ENCODE peak calls at places on chromosome 22, in four cellular contexts. E is H1, J is H9, C is mesendoderm. Y is an unnamed sample.

GRCh38 chr22:33013051-33013450 is 45.1 kb downstream of the SYN3 start:
- DNase-seq in E (no peak), J (no peak), C (no peak), Y (no peak)

GRCh38 chr22:20084547-20085413 is 4.7 kb downstream of the DGCR8 start:
- DNase-seq in E (no peak), J (peak), C (peak), Y (no peak)

GRCh38 chr22:23450434-23450795 is 129.7 kb downstream of the IGLL1 start:
- DNase-seq in E (no peak), J (no peak), C (no peak), Y (no peak)

GRCh38 chr22:36221799-36222751 is 17.3 kb downstream of the APOL2 start:
- DNase-seq in E (peak), J (peak), C (peak), Y (no peak)

GRCh38 chr22:19803736-19804267 is 43.2 kb downstream of the TBX1 start:
- DNase-seq in E (no peak), J (no peak), C (no peak), Y (no peak)

GRCh38 chr22:37237371-37238268 is 6.4 kb downstream of the RAC2 start:
- DNase-seq in E (no peak), J (no peak), C (peak), Y (peak)

GRCh38 chr22:49214976-49215375 is 612.7 kb downstream of the BRD1 start:
- DNase-seq in E (no peak), J (peak), C (no peak), Y (no peak)

GRCh38 chr22:31925056-31925455 is 19.3 kb upstream of the YWHAH start:
- DNase-seq in E (no peak), J (no peak), C (no peak), Y (no peak)

GRCh38 chr22:20464096-20464614 is 26.5 kb upstream of the SCARF2 start:
- DNase-seq in E (no peak), J (no peak), C (no peak), Y (no peak)

GRCh38 chr22:49791682-49792081 is 36.0 kb downstream of the BRD1 start:
- DNase-seq in E (no peak), J (no peak), C (no peak), Y (no peak)

GRCh38 chr22:50602338-50602700 is 1.7 kb downstream of the MAPK8IP2 start:
- DNase-seq in E (no peak), J (no peak), C (no peak), Y (no peak)

GRCh38 chr22:21918466-21919185 is 34.0 kb downstream of the PPM1F start:
- DNase-seq in E (no peak), J (no peak), C (no peak), Y (no peak)

GRCh38 chr22:23862103-23862502 is 4.4 kb downstream of the SLC2A11 start:
- DNase-seq in E (no peak), J (peak), C (peak), Y (peak)

GRCh38 chr22:37100589-37101127 is 8.9 kb downstream of the TMPRSS6 start:
- DNase-seq in E (no peak), J (no peak), C (no peak), Y (no peak)

GRCh38 chr22:27726726-27727449 is 74.7 kb downstream of the MN1 start:
- DNase-seq in E (no peak), J (no peak), C (peak), Y (peak)

GRCh38 chr22:37199839-37200161 is 11.8 kb upstream of the C1QTNF6 start:
- DNase-seq in E (no peak), J (no peak), C (no peak), Y (no peak)

GRCh38 chr22:28430656-28431055 is 249.0 kb downstream of the TTC28 start:
- DNase-seq in E (no peak), J (no peak), C (no peak), Y (no peak)

GRCh38 chr22:17269224-17269606 is 50.0 kb upstream of the ADA2 start:
- DNase-seq in E (no peak), J (no peak), C (no peak), Y (no peak)

GRCh38 chr22:45830531-45831245 is 146.3 kb downstream of the WNT7B start:
- DNase-seq in E (no peak), J (no peak), C (no peak), Y (peak)

GRCh38 chr22:28398355-28398754 is 281.3 kb downstream of the TTC28 start:
- DNase-seq in E (no peak), J (no peak), C (no peak), Y (no peak)

GRCh38 chr22:24510694-24511625 is 15.8 kb downstream of the UPB1 start:
- DNase-seq in E (no peak), J (no peak), C (peak), Y (peak)

GRCh38 chr22:36528336-36528735 is 630 bp downstream of the EIF3D start:
- DNase-seq in E (no peak), J (no peak), C (no peak), Y (no peak)

GRCh38 chr22:36332623-36333331 is 55.0 kb downstream of the MYH9 start:
- DNase-seq in E (no peak), J (no peak), C (peak), Y (peak)

GRCh38 chr22:31083377-31083768 is 2.3 kb downstream of the SMTN start:
- DNase-seq in E (no peak), J (no peak), C (no peak), Y (no peak)

GRCh38 chr22:38570841-38571364 is 920 bp upstream of the DMC1 start:
- DNase-seq in E (no peak), J (peak), C (no peak), Y (peak)

GRCh38 chr22:27719033-27719341 is 82.6 kb downstream of the MN1 start:
- DNase-seq in E (no peak), J (no peak), C (no peak), Y (no peak)

GRCh38 chr22:27800250-27801131 is 1.1 kb downstream of the MN1 start:
- DNase-seq in E (no peak), J (no peak), C (no peak), Y (no peak)

GRCh38 chr22:31230871-31231621 is 18.9 kb downstream of the LIMK2 start:
- DNase-seq in E (no peak), J (no peak), C (peak), Y (peak)

GRCh38 chr22:31206896-31207687 is 5.0 kb upstream of the LIMK2 start:
- DNase-seq in E (no peak), J (no peak), C (no peak), Y (no peak)

GRCh38 chr22:49688516-49689254 is 139.0 kb downstream of the BRD1 start:
- DNase-seq in E (no peak), J (peak), C (no peak), Y (no peak)

GRCh38 chr22:22578702-22579424 is 19.8 kb upstream of the PRAME start:
- DNase-seq in E (no peak), J (no peak), C (no peak), Y (peak)

GRCh38 chr22:33746501-33746928 is 173.8 kb downstream of the LARGE1 start:
- DNase-seq in E (no peak), J (no peak), C (no peak), Y (no peak)

GRCh38 chr22:27094633-27095308 is 437.4 kb downstream of the MIAT start:
- DNase-seq in E (no peak), J (no peak), C (no peak), Y (peak)

GRCh38 chr22:47257566-47257965 is 495.1 kb downstream of the TBC1D22A start:
- DNase-seq in E (no peak), J (no peak), C (no peak), Y (no peak)
- H3K56ac ChIP-seq in E (no peak), J (no peak), C (no peak), Y (no peak)

GRCh38 chr22:41584881-41585280 is 4.8 kb downstream of the PMM1 start:
- DNase-seq in E (no peak), J (no peak), C (no peak), Y (no peak)
- H3K56ac ChIP-seq in E (no peak), J (no peak), C (no peak), Y (no peak)

DNA sequence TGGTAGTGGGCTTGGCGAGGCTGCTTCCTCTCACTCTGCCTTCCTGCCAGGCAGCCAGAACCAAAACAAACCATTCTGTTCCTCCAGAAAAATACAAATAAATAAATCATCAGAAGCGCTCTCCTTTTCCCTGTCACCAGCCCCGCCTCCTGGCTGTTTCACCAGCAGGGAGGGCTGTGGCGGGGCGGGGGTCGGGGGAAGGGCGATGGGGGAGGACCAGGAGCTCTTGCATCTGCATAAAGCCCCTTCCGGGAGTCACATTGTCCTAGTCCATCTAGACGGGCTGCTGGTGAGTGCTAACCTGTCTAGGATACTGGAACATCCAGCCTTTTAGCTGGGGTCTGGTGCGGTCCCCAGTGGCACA is 20.8 kb downstream of the SHISAL1 start:
- DNase-seq in E (no peak), J (peak), C (peak), Y (no peak)
- H3K56ac ChIP-seq in E (no peak), J (no peak), C (peak), Y (no peak)

DNA sequence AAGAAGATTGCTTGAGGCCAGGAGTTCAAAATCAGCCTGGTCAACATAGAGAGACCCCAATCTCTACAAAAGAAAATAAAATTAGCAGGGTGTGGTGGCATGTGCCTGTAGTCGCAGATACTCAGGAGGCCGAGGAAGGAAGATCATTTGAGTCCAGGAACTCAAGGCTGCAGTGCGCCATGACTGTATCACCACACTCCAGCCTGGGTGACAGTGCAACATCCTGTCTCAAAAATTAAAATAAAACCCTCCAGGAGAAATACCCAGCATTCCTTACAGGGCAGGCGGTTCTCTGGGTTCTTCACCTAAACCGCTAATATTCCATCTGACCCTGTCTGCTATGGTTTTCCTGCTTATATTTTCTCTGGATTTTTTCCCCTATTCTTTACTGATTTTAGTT is 13.5 kb downstream of the TCF20 start:
- DNase-seq in E (no peak), J (no peak), C (no peak), Y (no peak)
- H3K56ac ChIP-seq in E (no peak), J (no peak), C (no peak), Y (no peak)

GRCh38 chr22:40511604-40512003 is 124.9 kb downstream of the MRTFA start:
- DNase-seq in E (no peak), J (no peak), C (no peak), Y (no peak)

GRCh38 chr22:40510965-40511364 is 125.6 kb downstream of the MRTFA start:
- DNase-seq in E (no peak), J (no peak), C (no peak), Y (no peak)

GRCh38 chr22:40507491-40507890 is 129.0 kb downstream of the MRTFA start:
- DNase-seq in E (no peak), J (no peak), C (no peak), Y (no peak)

GRCh38 chr22:40506762-40507161 is 129.8 kb downstream of the MRTFA start:
- DNase-seq in E (no peak), J (no peak), C (no peak), Y (no peak)

DNA sequence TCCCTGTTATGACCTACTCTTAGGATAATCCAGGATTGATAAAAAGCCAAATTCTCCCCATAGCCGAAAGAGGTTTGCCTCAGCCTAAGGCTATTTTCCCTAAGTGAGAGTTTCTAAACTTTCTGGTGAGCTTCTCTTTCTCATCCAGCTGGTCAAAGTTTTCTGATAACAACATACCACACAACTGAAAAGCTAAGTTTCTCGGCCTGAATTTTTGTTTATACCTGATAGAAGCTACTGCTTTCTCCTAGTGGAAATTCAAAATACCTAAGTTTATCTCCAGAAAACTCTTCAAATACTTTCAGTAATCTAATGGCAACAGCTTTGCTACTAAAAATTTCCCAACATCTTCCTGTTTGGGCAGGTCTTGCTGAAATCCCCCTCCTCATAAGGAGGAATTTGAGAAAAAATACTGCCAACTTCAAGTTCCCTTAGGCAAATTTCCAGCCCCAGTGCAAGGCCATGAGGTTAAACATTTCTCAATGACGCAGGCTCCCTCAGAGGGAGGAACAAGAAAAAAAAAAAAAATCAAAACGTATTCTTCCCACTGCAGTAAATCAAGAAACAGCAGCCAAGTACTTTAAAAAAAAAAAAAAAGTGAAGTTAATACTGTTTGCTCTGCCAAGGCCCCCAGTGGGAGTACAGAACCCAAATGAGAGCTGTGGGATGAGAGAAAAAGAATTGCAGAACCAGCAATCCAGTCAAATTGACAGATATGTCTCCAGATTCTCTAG is 127.0 kb downstream of the MRTFA start:
- DNase-seq in E (no peak), J (no peak), C (peak), Y (peak)
- H3K56ac ChIP-seq in E (no peak), J (no peak), C (no peak), Y (peak)

DNA sequence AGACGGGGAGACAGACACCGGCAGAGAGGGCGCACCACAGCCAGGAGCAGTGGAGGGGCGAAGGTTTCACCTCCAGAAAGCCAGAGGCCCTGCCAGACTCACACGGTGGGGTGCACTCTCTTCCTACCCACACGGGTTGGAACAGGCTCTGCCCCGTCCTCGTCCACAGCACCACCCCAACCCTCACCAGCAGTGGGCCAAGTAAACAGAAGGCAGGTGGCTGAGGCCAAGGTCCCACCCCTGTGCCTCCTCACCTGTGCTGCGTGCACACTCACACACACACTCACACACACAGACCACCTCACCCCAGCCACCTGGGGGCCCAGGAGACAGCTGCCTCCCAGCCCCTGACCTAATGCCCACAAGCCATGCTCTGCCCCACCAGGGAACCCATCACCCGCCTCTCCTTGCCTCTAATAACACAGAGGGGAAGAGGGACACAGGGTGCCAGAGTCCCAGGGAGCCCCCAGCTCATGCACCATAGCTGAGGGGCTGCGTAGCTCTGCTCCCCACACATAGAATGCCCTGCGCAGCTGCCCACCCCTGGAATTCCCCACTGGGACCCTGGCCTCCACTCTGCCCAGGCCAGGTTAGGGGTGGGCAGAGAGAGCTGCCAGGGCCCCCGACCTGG is 3.1 kb downstream of the CYB5R3 start:
- DNase-seq in E (no peak), J (no peak), C (no peak), Y (no peak)
- H3K56ac ChIP-seq in E (no peak), J (no peak), C (no peak), Y (no peak)